ENCODE peak calls at places on chromosomes 7 and 10, in seven cellular contexts. V is A549, O is testis, I is esophagus squamous epithelium, W is suprapubic skin, J is GM12892, M is K562. D is an unnamed sample.

GRCh38 chr7:135192914-135193536 is 18.3 kb downstream of the WDR91 start:
- DNase-seq in M (no peak), O (no peak), V (no peak), J (no peak), I (no peak), W (no peak), D (no peak)

GRCh38 chr7:47428780-47429472 is 153.0 kb downstream of the TNS3 start:
- DNase-seq in I (no peak), M (no peak), J (no peak), V (no peak), O (no peak), W (no peak), D (no peak)

GRCh38 chr10:6721480-6721879 is 141.4 kb upstream of the PRKCQ start:
- DNase-seq in M (no peak), I (no peak), O (no peak), J (no peak), W (peak; percentile 70), V (peak; percentile 69), D (no peak)

GRCh38 chr10:132540456-132540855 is 2.9 kb downstream of the INPP5A start:
- DNase-seq in I (no peak), V (no peak), O (peak; percentile 64), M (no peak), J (no peak), W (peak; percentile 58), D (no peak)

GRCh38 chr10:123519861-123520260 is 146.3 kb upstream of the GPR26 start:
- DNase-seq in W (no peak), M (no peak), J (no peak), O (no peak), V (no peak), I (no peak), D (no peak)

GRCh38 chr7:17943006-17943405 is 2.7 kb upstream of the SNX13 start:
- DNase-seq in I (no peak), V (no peak), O (no peak), M (no peak), J (no peak), W (no peak), D (no peak)

GRCh38 chr10:75294518-75294865 is 58.7 kb upstream of the COMTD1 start:
- DNase-seq in J (no peak), V (no peak), I (no peak), M (no peak), O (peak; percentile 28), W (no peak), D (no peak)

GRCh38 chr10:81177651-81178244 is 640.0 kb downstream of the SH2D4B start:
- DNase-seq in W (no peak), O (no peak), M (no peak), V (no peak), J (no peak), I (no peak), D (no peak)

GRCh38 chr10:1577371-1577770 is 160.0 kb downstream of the ADARB2 start:
- DNase-seq in M (no peak), O (no peak), J (no peak), W (no peak), V (no peak), I (no peak), D (no peak)

GRCh38 chr7:42181566-42181965 is 55.4 kb downstream of the GLI3 start:
- DNase-seq in O (no peak), I (no peak), J (no peak), M (no peak), V (no peak), W (no peak), D (no peak)

GRCh38 chr7:148987751-148988512 is 40.4 kb downstream of the PDIA4 start:
- DNase-seq in W (no peak), I (no peak), O (peak; percentile 31), J (no peak), M (no peak), V (no peak), D (no peak)

GRCh38 chr7:140646931-140647647 is 6.5 kb upstream of the DENND2A start:
- DNase-seq in I (no peak), W (peak; percentile 54), O (peak; percentile 52), M (peak; percentile 78), V (peak; percentile 97), J (peak; percentile 47), D (no peak)

GRCh38 chr10:60733189-60733815 is 45.0 kb upstream of the CDK1 start:
- DNase-seq in W (peak; percentile 68), I (no peak), V (peak; percentile 65), O (peak; percentile 41), M (peak; percentile 27), J (peak; percentile 27), D (peak; percentile 42)

GRCh38 chr7:6232534-6232933 is 39.9 kb downstream of the CYTH3 start:
- DNase-seq in O (no peak), V (no peak), M (no peak), I (no peak), W (no peak), J (no peak), D (no peak)

GRCh38 chr10:108877130-108877529 is 1046.2 kb downstream of the XPNPEP1 start:
- DNase-seq in I (no peak), O (no peak), W (no peak), J (no peak), M (no peak), V (no peak), D (no peak)

GRCh38 chr7:36001546-36001945 is 151.5 kb upstream of the EEPD1 start:
- DNase-seq in M (no peak), I (no peak), O (no peak), V (no peak), W (no peak), J (no peak), D (no peak)

GRCh38 chr10:97179731-97180366 is 5.9 kb downstream of the SLIT1 start:
- DNase-seq in J (no peak), I (no peak), V (no peak), O (no peak), M (peak; percentile 21), W (peak; percentile 28), D (no peak)

GRCh38 chr7:47934831-47935230 is 13.4 kb downstream of the PKD1L1 start:
- DNase-seq in I (no peak), O (no peak), W (no peak), V (no peak), J (no peak), M (no peak), D (no peak)

GRCh38 chr7:5426226-5426475 is 2.5 kb upstream of the TNRC18 start:
- DNase-seq in J (no peak), V (no peak), W (no peak), I (no peak), O (no peak), M (no peak), D (no peak)

GRCh38 chr10:86830043-86830591 is 73.7 kb downstream of the BMPR1A start:
- DNase-seq in O (no peak), W (no peak), M (no peak), J (no peak), I (no peak), V (no peak), D (no peak)

GRCh38 chr10:32149257-32149955 is 93.2 kb upstream of the KIF5B start:
- DNase-seq in W (peak; percentile 85), I (no peak), J (peak; percentile 59), O (no peak), M (no peak), V (no peak), D (peak; percentile 59)

GRCh38 chr7:30164567-30164966 is 29.8 kb downstream of the MTURN start:
- DNase-seq in I (no peak), V (peak; percentile 57), J (no peak), M (peak; percentile 46), O (no peak), W (no peak), D (no peak)

GRCh38 chr10:125377368-125377767 is 217.0 kb upstream of the CTBP2 start:
- DNase-seq in W (no peak), M (no peak), O (no peak), I (no peak), V (no peak), J (no peak), D (no peak)

GRCh38 chr7:150948791-150949251 is 29.3 kb downstream of the KCNH2 start:
- DNase-seq in V (no peak), M (no peak), W (peak; percentile 50), O (peak; percentile 12), I (no peak), J (no peak), D (peak; percentile 20)

GRCh38 chr10:113087082-113088029 is 137.3 kb downstream of the TCF7L2 start:
- DNase-seq in V (peak; percentile 97), M (peak; percentile 37), J (no peak), O (no peak), W (peak; percentile 80), I (no peak), D (no peak)

GRCh38 chr7:75617634-75618234 is 121.0 kb downstream of the HIP1 start:
- DNase-seq in I (peak; percentile 58), V (no peak), M (no peak), O (peak; percentile 45), J (no peak), W (peak; percentile 78), D (no peak)

GRCh38 chr7:29190349-29191045 is 4.1 kb upstream of the CHN2 start:
- DNase-seq in V (no peak), M (no peak), I (no peak), W (no peak), J (no peak), O (no peak), D (no peak)

GRCh38 chr7:55100962-55101327 is 82.1 kb downstream of the EGFR start:
- DNase-seq in M (no peak), V (no peak), W (no peak), O (no peak), J (no peak), I (no peak), D (no peak)
- TF ChIP-seq POLR2A in M (no peak), V (no peak), W (no peak), O (no peak), J (no peak), I (no peak), D (no peak)

DNA sequence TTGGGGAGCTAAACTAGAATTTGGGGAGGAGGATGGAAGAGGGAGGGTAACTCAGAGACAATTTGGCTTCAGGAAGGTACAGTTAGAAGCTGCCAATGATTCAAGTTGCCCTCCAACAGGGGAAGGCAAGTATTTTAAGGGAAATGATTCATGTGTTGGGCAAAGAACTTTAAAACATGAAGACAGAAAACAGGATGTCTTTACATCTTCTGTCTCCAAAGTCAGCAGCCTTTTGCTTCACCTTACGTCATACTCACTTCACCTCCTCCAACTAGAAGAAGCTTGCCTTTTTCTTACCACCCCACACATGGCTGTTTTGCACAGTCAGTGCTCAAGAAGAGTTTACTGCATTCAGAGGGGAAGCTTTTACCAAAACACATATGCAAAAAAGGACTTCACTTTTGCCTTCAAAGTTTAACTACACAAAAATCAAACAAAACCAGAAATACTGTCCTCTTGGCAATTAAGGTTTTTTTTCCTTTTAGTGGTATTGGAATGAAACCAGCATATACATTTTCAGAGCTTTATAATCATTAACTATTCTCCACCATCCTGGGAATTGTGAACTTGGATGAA is 36.0 kb downstream of the PPP1R3C start:
- DNase-seq in V (no peak), W (no peak), J (no peak), I (no peak), M (no peak), O (no peak), D (no peak)
- TF ChIP-seq POLR2A in V (no peak), W (no peak), J (no peak), I (no peak), M (no peak), O (no peak), D (no peak)

GRCh38 chr7:25968205-25968993 is 183.6 kb upstream of the NFE2L3 start:
- DNase-seq in I (no peak), W (no peak), V (no peak), O (no peak), J (no peak), M (no peak), D (no peak)
- TF ChIP-seq POLR2A in I (no peak), W (no peak), V (no peak), O (no peak), J (peak; percentile 18), M (no peak), D (no peak)

GRCh38 chr7:105905209-105905910 is 29.0 kb upstream of the ATXN7L1 start:
- DNase-seq in J (no peak), V (no peak), M (no peak), I (no peak), O (no peak), W (no peak), D (no peak)
- TF ChIP-seq POLR2A in J (no peak), V (no peak), M (no peak), I (no peak), O (no peak), W (no peak), D (no peak)